ENCODE peak calls at places on chromosomes 2 and 18, in five cellular contexts. T is NCI-H345, H is GDM1, W is NCI-H1694 treated with DMSO at 0.1 percent for 48 hours, L is T-helper 2 cell. Z is an unnamed sample.

GRCh38 chr2:170238776-170239175 is 60.8 kb downstream of the MYO3B start:
- DNase-seq in T (no peak), H (no peak), W (no peak), L (no peak), Z (no peak)

GRCh38 chr2:100197643-100198153 is 55.3 kb upstream of the AFF3 start:
- DNase-seq in T (peak), H (no peak), W (no peak), L (no peak), Z (no peak)

GRCh38 chr2:168666339-168666738 is 136.1 kb upstream of the NOSTRIN start:
- DNase-seq in T (no peak), H (no peak), W (no peak), L (no peak), Z (no peak)

GRCh38 chr2:67917332-67918054 is 145.3 kb downstream of the C1D start:
- DNase-seq in T (no peak), H (no peak), W (no peak), L (no peak), Z (no peak)

GRCh38 chr2:68231061-68231372 is 21.3 kb downstream of the PPP3R1 start:
- DNase-seq in T (no peak), H (no peak), W (no peak), L (no peak), Z (no peak)

GRCh38 chr2:48600204-48600813 is 17.3 kb upstream of the GTF2A1L start:
- DNase-seq in T (peak), H (no peak), W (peak), L (no peak), Z (no peak)

GRCh38 chr2:148532049-148532428 is 112.5 kb upstream of the EPC2 start:
- DNase-seq in T (no peak), H (no peak), W (no peak), L (no peak), Z (no peak)

GRCh38 chr2:173656086-173656485 is 301.4 kb downstream of the CDCA7 start:
- DNase-seq in T (no peak), H (no peak), W (no peak), L (no peak), Z (no peak)

GRCh38 chr2:207531024-207531411 is 1.3 kb downstream of the CREB1 start:
- DNase-seq in T (peak), H (no peak), W (no peak), L (no peak), Z (no peak)

GRCh38 chr2:138922973-138923563 is 142.9 kb upstream of the NXPH2 start:
- DNase-seq in T (peak), H (no peak), W (peak), L (no peak), Z (no peak)

GRCh38 chr2:57802243-57802642 is 244.4 kb upstream of the VRK2 start:
- DNase-seq in T (no peak), H (no peak), W (no peak), L (no peak), Z (no peak)

GRCh38 chr2:11571170-11571569 is 37.3 kb downstream of the GREB1 start:
- DNase-seq in T (no peak), H (no peak), W (no peak), L (no peak), Z (no peak)

GRCh38 chr18:28177828-28178635 is 1.1 kb upstream of the CDH2 start:
- DNase-seq in T (peak), H (no peak), W (peak), L (no peak), Z (peak)

GRCh38 chr2:238924496-238925195 is 76.8 kb downstream of the TWIST2 start:
- DNase-seq in T (peak), H (no peak), W (no peak), L (no peak), Z (no peak)

GRCh38 chr18:51212606-51213005 is 15.1 kb upstream of the MEX3C start:
- DNase-seq in T (no peak), H (no peak), W (no peak), L (no peak), Z (no peak)

GRCh38 chr2:149860276-149860921 is 272.8 kb upstream of the MMADHC start:
- DNase-seq in T (no peak), H (no peak), W (no peak), L (no peak), Z (peak)

GRCh38 chr18:62264984-62265383 is 60.1 kb upstream of the TNFRSF11A start:
- DNase-seq in T (no peak), H (peak), W (no peak), L (no peak), Z (no peak)

GRCh38 chr2:61470122-61470951 is 550 bp downstream of the USP34 start:
- DNase-seq in T (peak), H (peak), W (peak), L (peak), Z (peak)

GRCh38 chr2:235594041-235594440 is 100.2 kb downstream of the AGAP1 start:
- DNase-seq in T (peak), H (no peak), W (peak), L (no peak), Z (peak)

GRCh38 chr2:233487748-233488345 is 78.7 kb downstream of the USP40 start:
- DNase-seq in T (no peak), H (no peak), W (no peak), L (no peak), Z (no peak)

GRCh38 chr18:14937271-14937670 is 189.3 kb downstream of the ANKRD30B start:
- DNase-seq in T (no peak), H (no peak), W (no peak), L (no peak), Z (no peak)

GRCh38 chr2:64325477-64325851 is 128.5 kb upstream of the LGALSL start:
- DNase-seq in T (no peak), H (no peak), W (no peak), L (no peak), Z (no peak)

GRCh38 chr18:2758309-2758708 is 88.5 kb upstream of the EMILIN2 start:
- DNase-seq in T (no peak), H (no peak), W (no peak), L (no peak), Z (no peak)

GRCh38 chr18:26547302-26548143 is 830 bp downstream of the KCTD1 start:
- DNase-seq in T (no peak), H (no peak), W (no peak), L (no peak), Z (no peak)

GRCh38 chr18:8400193-8400752 is 209.0 kb upstream of the RAB12 start:
- DNase-seq in T (no peak), H (no peak), W (no peak), L (no peak), Z (no peak)

GRCh38 chr18:6722680-6723079 is 6.8 kb upstream of the ARHGAP28 start:
- DNase-seq in T (no peak), H (no peak), W (no peak), L (no peak), Z (no peak)

GRCh38 chr2:30265441-30266015 is 34.2 kb downstream of the LBH start:
- DNase-seq in T (no peak), H (no peak), W (no peak), L (no peak), Z (no peak)

GRCh38 chr2:86622878-86623548 is 652 bp downstream of the RNF103 start:
- DNase-seq in T (peak), H (no peak), W (peak), L (peak), Z (no peak)

GRCh38 chr2:54422072-54422581 is 34.0 kb upstream of the SPTBN1 start:
- DNase-seq in T (no peak), H (peak), W (no peak), L (no peak), Z (no peak)

GRCh38 chr2:187644991-187645390 is 90.8 kb upstream of the TFPI start:
- DNase-seq in T (no peak), H (no peak), W (no peak), L (no peak), Z (no peak)

Z was measured in DMS79.